ENCODE peak calls at places on chromosomes 4 and X, in nine cellular contexts. N is OCI-LY7; V is Karpas-422; C is HCT116; Z is prostate gland; F is naive thymus-derived CD4-positive, alpha-beta T cell; T is pancreas; J is K562; D is CD8-positive, alpha-beta T cell. H is an unnamed sample.

GRCh38 chr4:42555828-42556227 is 101.1 kb downstream of the ATP8A1 start:
- DNase-seq in N (no peak), V (no peak), C (no peak), Z (no peak), F (no peak), T (no peak), J (no peak), D (no peak), H (no peak)

GRCh38 chrX:100647095-100647494 is 3.1 kb downstream of the SRPX2 start:
- DNase-seq in N (peak; percentile 14), V (peak; percentile 43), C (no peak), Z (no peak), F (no peak), T (no peak), J (no peak), D (no peak), H (no peak)

GRCh38 chr4:106473515-106473914 is 104.9 kb upstream of the GIMD1 start:
- DNase-seq in N (no peak), V (no peak), C (no peak), Z (no peak), F (no peak), T (no peak), J (no peak), D (no peak), H (no peak)

GRCh38 chrX:151902813-151903591 is 9.7 kb upstream of the MAGEA4 start:
- DNase-seq in N (no peak), V (no peak), C (peak; percentile 29), Z (peak; percentile 4), F (no peak), T (no peak), J (no peak), D (no peak), H (peak; percentile 52)

GRCh38 chrX:39869846-39870601 is 227.7 kb downstream of the BCOR start:
- DNase-seq in N (no peak), V (no peak), C (no peak), Z (no peak), F (no peak), T (no peak), J (peak; percentile 75), D (peak; percentile 23), H (no peak)

GRCh38 chr4:84690481-84690880 is 107.6 kb downstream of the CDS1 start:
- DNase-seq in N (no peak), V (no peak), C (no peak), Z (no peak), F (no peak), T (no peak), J (no peak), D (no peak), H (no peak)

GRCh38 chr4:154566639-154567204 is 3.9 kb downstream of the FGB start:
- DNase-seq in N (no peak), V (no peak), C (no peak), Z (no peak), F (no peak), T (no peak), J (no peak), D (no peak), H (no peak)

GRCh38 chrX:141221611-141222010 is 20.7 kb downstream of the SPANXC start:
- DNase-seq in N (no peak), V (no peak), C (no peak), Z (no peak), F (no peak), T (no peak), J (no peak), D (no peak), H (no peak)

GRCh38 chr4:20616313-20616712 is 83.9 kb upstream of the PACRGL start:
- DNase-seq in N (no peak), V (no peak), C (no peak), Z (peak; percentile 8), F (no peak), T (no peak), J (no peak), D (no peak), H (no peak)

DNA sequence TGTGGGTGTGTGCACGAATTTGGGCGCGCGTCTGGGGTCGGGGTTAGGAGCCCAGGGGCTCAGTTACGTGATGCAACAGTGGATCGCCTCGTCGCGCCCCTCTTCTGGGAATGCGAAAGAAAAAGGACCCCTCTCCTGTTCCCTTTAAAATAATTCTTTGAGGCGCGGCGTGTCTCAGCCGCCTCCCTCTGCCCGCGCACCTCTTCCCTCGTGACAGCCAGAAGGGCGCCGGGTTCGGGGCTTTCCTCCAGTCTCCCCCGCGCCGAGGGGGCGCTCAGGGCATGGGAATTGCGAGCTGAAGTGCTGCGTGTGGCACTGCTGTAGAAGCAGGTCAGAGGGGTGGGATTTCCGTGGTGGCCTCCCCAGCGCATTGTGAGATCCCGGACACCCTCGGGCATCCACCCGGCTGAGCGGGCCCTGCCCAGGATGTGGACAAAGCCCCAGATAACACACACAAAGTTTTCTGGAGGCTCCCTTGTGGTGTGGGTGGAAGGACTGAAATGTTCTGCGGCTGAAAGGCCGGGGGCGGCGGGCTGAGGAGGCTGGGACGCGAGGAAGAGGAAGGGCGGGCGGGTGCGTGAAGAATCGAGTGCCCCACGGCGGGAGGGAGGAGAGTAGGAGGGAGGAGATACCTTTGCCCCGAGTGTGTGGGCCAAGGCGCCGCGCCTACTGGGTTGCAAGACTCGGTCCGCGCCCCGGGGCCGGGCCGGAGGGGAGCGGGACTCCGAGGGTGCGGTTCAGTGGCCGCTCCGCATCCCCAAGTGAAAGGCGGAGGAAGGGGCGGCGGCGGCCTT is 697 bp downstream of the SEPTIN11 start:
- DNase-seq in N (peak; percentile 43), V (peak; percentile 57), C (no peak), Z (peak; percentile 20), F (peak; percentile 34), T (peak; percentile 61), J (peak; percentile 51), D (peak; percentile 9), H (peak; percentile 86)
- H3K4me1 ChIP-seq in N (peaks cover 8% of the 10 kb centered on the region), V (peaks cover 20% of the 10 kb centered on the region), C (peaks cover 22% of the 10 kb centered on the region), Z (no peaks in the 10 kb centered on the region), F (peaks cover 10% of the 10 kb centered on the region), T (peaks cover 9% of the 10 kb centered on the region), J (peaks cover 44% of the 10 kb centered on the region), D (peaks cover 15% of the 10 kb centered on the region), H (peaks cover 3% of the 10 kb centered on the region)

GRCh38 chrX:153827016-153827415 is 3.3 kb downstream of the PDZD4 start:
- DNase-seq in N (no peak), V (no peak), C (no peak), Z (no peak), F (peak; percentile 21), T (no peak), J (no peak), D (no peak), H (no peak)
- H3K4me3 ChIP-seq in N (no peak overlapping the region), V (no peak overlapping the region), C (no peak overlapping the region), Z (no peak overlapping the region), F (no peak overlapping the region), T (no peak overlapping the region), J (no peak overlapping the region), D (no peak overlapping the region), H (no peak overlapping the region)

GRCh38 chr4:25377572-25377882 is 464 bp downstream of the ANAPC4 start:
- DNase-seq in N (no peak), V (peak; percentile 54), C (no peak), Z (no peak), F (no peak), T (no peak), J (no peak), D (no peak), H (peak; percentile 69)
- H3K27ac ChIP-seq in N (peak overlapping the region; percentile 54), V (peak overlapping the region; percentile 10), C (peak overlapping the region; percentile 65), Z (peak overlapping the region; percentile 76), F (peak overlapping the region; percentile 76), T (peak overlapping the region; percentile 67), J (peak overlapping the region; percentile 72), D (peak overlapping the region; percentile 64), H (peak overlapping the region; percentile 9)

GRCh38 chr4:15232725-15233597 is 194.9 kb upstream of the C1QTNF7 start:
- DNase-seq in N (no peak), V (no peak), C (no peak), Z (no peak), F (peak; percentile 2), T (no peak), J (no peak), D (no peak), H (peak; percentile 52)
- H3K4me1 ChIP-seq in N (no peaks in the 10 kb centered on the region), V (no peaks in the 10 kb centered on the region), C (peaks cover 5% of the 10 kb centered on the region), Z (no peaks in the 10 kb centered on the region), F (no peaks in the 10 kb centered on the region), T (no peaks in the 10 kb centered on the region), J (no peaks in the 10 kb centered on the region), D (peaks cover 29% of the 10 kb centered on the region), H (no peaks in the 10 kb centered on the region)